ENCODE peak calls at places on chromosome 14, in ten cellular contexts. One of them, this sample, is unnamed.

GRCh38 chr14:63952933-63953437 is 100.2 kb downstream of the SYNE2 start:
- DNase-seq in lower leg skin: no peak
- DNase-seq in brain microvascular endothelial cell: no peak
- DNase-seq in testis: no peak
- DNase-seq in NB4: no peak
- DNase-seq in AG10803: peak; percentile 59
- DNase-seq in endothelial cell of umbilical vein: peak; percentile 74
- DNase-seq in fibroblast of mammary gland: peak; percentile 5
- DNase-seq in transverse colon: no peak
- DNase-seq in bronchial epithelial cell: no peak
- DNase-seq in this sample: peak; percentile 84

GRCh38 chr14:80212025-80212402 is 710 bp upstream of the DIO2 start:
- DNase-seq in lower leg skin: no peak
- DNase-seq in brain microvascular endothelial cell: peak; percentile 48
- DNase-seq in testis: no peak
- DNase-seq in NB4: peak; percentile 33
- DNase-seq in AG10803: peak; percentile 60
- DNase-seq in endothelial cell of umbilical vein: peak; percentile 31
- DNase-seq in fibroblast of mammary gland: peak; percentile 49
- DNase-seq in transverse colon: no peak
- DNase-seq in bronchial epithelial cell: peak; percentile 10
- DNase-seq in this sample: peak; percentile 75

GRCh38 chr14:94123296-94123695 is 6.1 kb downstream of the IFI27L2 start:
- DNase-seq in lower leg skin: no peak
- DNase-seq in brain microvascular endothelial cell: no peak
- DNase-seq in testis: no peak
- DNase-seq in NB4: no peak
- DNase-seq in AG10803: no peak
- DNase-seq in endothelial cell of umbilical vein: no peak
- DNase-seq in fibroblast of mammary gland: no peak
- DNase-seq in transverse colon: no peak
- DNase-seq in bronchial epithelial cell: no peak
- DNase-seq in this sample: no peak

GRCh38 chr14:23604675-23605170 is 26.1 kb upstream of the JPH4 start:
- DNase-seq in lower leg skin: no peak
- DNase-seq in brain microvascular endothelial cell: no peak
- DNase-seq in testis: no peak
- DNase-seq in NB4: no peak
- DNase-seq in AG10803: no peak
- DNase-seq in endothelial cell of umbilical vein: no peak
- DNase-seq in fibroblast of mammary gland: no peak
- DNase-seq in transverse colon: no peak
- DNase-seq in bronchial epithelial cell: no peak
- DNase-seq in this sample: no peak

GRCh38 chr14:76488551-76488950 is 112.6 kb downstream of the ESRRB start:
- DNase-seq in lower leg skin: no peak
- DNase-seq in brain microvascular endothelial cell: no peak
- DNase-seq in testis: no peak
- DNase-seq in NB4: no peak
- DNase-seq in AG10803: no peak
- DNase-seq in endothelial cell of umbilical vein: no peak
- DNase-seq in fibroblast of mammary gland: no peak
- DNase-seq in transverse colon: no peak
- DNase-seq in bronchial epithelial cell: no peak
- DNase-seq in this sample: no peak

GRCh38 chr14:81589381-81590065 is 55.9 kb upstream of the SEL1L start:
- DNase-seq in lower leg skin: no peak
- DNase-seq in brain microvascular endothelial cell: no peak
- DNase-seq in testis: peak; percentile 18
- DNase-seq in NB4: peak; percentile 2
- DNase-seq in AG10803: no peak
- DNase-seq in endothelial cell of umbilical vein: no peak
- DNase-seq in fibroblast of mammary gland: no peak
- DNase-seq in transverse colon: no peak
- DNase-seq in bronchial epithelial cell: peak; percentile 3
- DNase-seq in this sample: no peak

GRCh38 chr14:60327447-60328331 is 78.7 kb downstream of the PPM1A start:
- DNase-seq in lower leg skin: no peak
- DNase-seq in brain microvascular endothelial cell: peak; percentile 17
- DNase-seq in testis: no peak
- DNase-seq in NB4: peak; percentile 36
- DNase-seq in AG10803: peak; percentile 4
- DNase-seq in endothelial cell of umbilical vein: no peak
- DNase-seq in fibroblast of mammary gland: peak; percentile 41
- DNase-seq in transverse colon: peak; percentile 60
- DNase-seq in bronchial epithelial cell: no peak
- DNase-seq in this sample: no peak

GRCh38 chr14:54852215-54852614 is 50.4 kb downstream of the GCH1 start:
- DNase-seq in lower leg skin: no peak
- DNase-seq in brain microvascular endothelial cell: no peak
- DNase-seq in testis: no peak
- DNase-seq in NB4: no peak
- DNase-seq in AG10803: no peak
- DNase-seq in endothelial cell of umbilical vein: no peak
- DNase-seq in fibroblast of mammary gland: no peak
- DNase-seq in transverse colon: no peak
- DNase-seq in bronchial epithelial cell: no peak
- DNase-seq in this sample: no peak

GRCh38 chr14:72904840-72905561 is 11.1 kb upstream of the DPF3 start:
- DNase-seq in lower leg skin: no peak
- DNase-seq in brain microvascular endothelial cell: peak; percentile 64
- DNase-seq in testis: peak; percentile 72
- DNase-seq in NB4: peak; percentile 81
- DNase-seq in AG10803: peak; percentile 85
- DNase-seq in endothelial cell of umbilical vein: peak; percentile 68
- DNase-seq in fibroblast of mammary gland: peak; percentile 86
- DNase-seq in transverse colon: peak; percentile 71
- DNase-seq in bronchial epithelial cell: peak; percentile 55
- DNase-seq in this sample: peak; percentile 90

GRCh38 chr14:92513966-92514843 is 624 bp downstream of the RIN3 start:
- DNase-seq in lower leg skin: no peak
- DNase-seq in brain microvascular endothelial cell: no peak
- DNase-seq in testis: peak; percentile 47
- DNase-seq in NB4: peak; percentile 44
- DNase-seq in AG10803: peak; percentile 34
- DNase-seq in endothelial cell of umbilical vein: peak; percentile 34
- DNase-seq in fibroblast of mammary gland: peak; percentile 32
- DNase-seq in transverse colon: peak; percentile 57
- DNase-seq in bronchial epithelial cell: no peak
- DNase-seq in this sample: peak; percentile 37

GRCh38 chr14:95871531-95871930 is 5.1 kb upstream of the TUNAR start:
- DNase-seq in lower leg skin: no peak
- DNase-seq in brain microvascular endothelial cell: no peak
- DNase-seq in testis: no peak
- DNase-seq in NB4: no peak
- DNase-seq in AG10803: no peak
- DNase-seq in endothelial cell of umbilical vein: no peak
- DNase-seq in fibroblast of mammary gland: no peak
- DNase-seq in transverse colon: no peak
- DNase-seq in bronchial epithelial cell: no peak
- DNase-seq in this sample: no peak

GRCh38 chr14:35921745-35922144 is 95.6 kb downstream of the BRMS1L start:
- DNase-seq in lower leg skin: no peak
- DNase-seq in brain microvascular endothelial cell: no peak
- DNase-seq in testis: no peak
- DNase-seq in NB4: no peak
- DNase-seq in AG10803: no peak
- DNase-seq in endothelial cell of umbilical vein: no peak
- DNase-seq in fibroblast of mammary gland: no peak
- DNase-seq in transverse colon: no peak
- DNase-seq in bronchial epithelial cell: no peak
- DNase-seq in this sample: no peak

GRCh38 chr14:69475194-69475818 is 9.2 kb upstream of the PLEKHD1 start:
- DNase-seq in lower leg skin: no peak
- DNase-seq in brain microvascular endothelial cell: no peak
- DNase-seq in testis: no peak
- DNase-seq in NB4: peak; percentile 49
- DNase-seq in AG10803: no peak
- DNase-seq in endothelial cell of umbilical vein: peak; percentile 25
- DNase-seq in fibroblast of mammary gland: peak; percentile 24
- DNase-seq in transverse colon: no peak
- DNase-seq in bronchial epithelial cell: peak; percentile 48
- DNase-seq in this sample: no peak

GRCh38 chr14:101813171-101813759 is 51.8 kb downstream of the PPP2R5C start:
- DNase-seq in lower leg skin: no peak
- DNase-seq in brain microvascular endothelial cell: no peak
- DNase-seq in testis: peak; percentile 58
- DNase-seq in NB4: no peak
- DNase-seq in AG10803: no peak
- DNase-seq in endothelial cell of umbilical vein: peak; percentile 6
- DNase-seq in fibroblast of mammary gland: peak; percentile 33
- DNase-seq in transverse colon: peak; percentile 47
- DNase-seq in bronchial epithelial cell: no peak
- DNase-seq in this sample: peak; percentile 46

GRCh38 chr14:24070285-24071143 is 848 bp upstream of the CPNE6 start:
- DNase-seq in lower leg skin: no peak
- DNase-seq in brain microvascular endothelial cell: no peak
- DNase-seq in testis: no peak
- DNase-seq in NB4: peak; percentile 28
- DNase-seq in AG10803: no peak
- DNase-seq in endothelial cell of umbilical vein: no peak
- DNase-seq in fibroblast of mammary gland: no peak
- DNase-seq in transverse colon: no peak
- DNase-seq in bronchial epithelial cell: no peak
- DNase-seq in this sample: no peak

GRCh38 chr14:101473045-101473729 is 88.1 kb upstream of the DIO3 start:
- DNase-seq in lower leg skin: no peak
- DNase-seq in brain microvascular endothelial cell: no peak
- DNase-seq in testis: no peak
- DNase-seq in NB4: no peak
- DNase-seq in AG10803: no peak
- DNase-seq in endothelial cell of umbilical vein: no peak
- DNase-seq in fibroblast of mammary gland: no peak
- DNase-seq in transverse colon: no peak
- DNase-seq in bronchial epithelial cell: no peak
- DNase-seq in this sample: no peak

GRCh38 chr14:73752297-73752992 is 38.3 kb upstream of the PNMA1 start:
- DNase-seq in lower leg skin: peak; percentile 55
- DNase-seq in brain microvascular endothelial cell: no peak
- DNase-seq in testis: peak; percentile 58
- DNase-seq in NB4: peak; percentile 50
- DNase-seq in AG10803: peak; percentile 97
- DNase-seq in endothelial cell of umbilical vein: peak; percentile 80
- DNase-seq in fibroblast of mammary gland: peak; percentile 29
- DNase-seq in transverse colon: peak; percentile 81
- DNase-seq in bronchial epithelial cell: no peak
- DNase-seq in this sample: peak; percentile 89

DNA sequence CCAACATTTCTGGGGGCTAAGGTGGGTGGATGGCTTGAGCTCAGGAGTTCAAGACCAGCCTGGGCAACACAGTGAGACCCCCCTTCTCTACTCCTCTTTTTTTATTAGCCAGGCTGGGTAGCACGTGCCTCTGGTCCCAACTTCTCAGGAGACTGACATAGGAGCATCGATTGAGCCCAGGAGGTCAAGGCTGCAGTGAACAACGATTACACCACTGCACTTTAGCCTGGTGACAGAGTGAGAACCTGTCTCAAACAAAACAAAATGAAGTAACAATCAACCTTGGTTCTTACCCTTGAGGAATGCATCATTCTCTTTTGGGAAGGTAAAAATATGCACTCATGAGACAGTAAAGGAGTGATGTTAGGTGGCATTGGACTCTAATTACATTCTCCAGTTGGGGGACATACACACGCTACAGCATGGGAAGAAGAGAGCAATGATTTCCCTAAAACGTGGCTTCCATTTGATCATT is 3.9 kb upstream of the NIN start:
- DNase-seq in lower leg skin: no peak
- DNase-seq in brain microvascular endothelial cell: no peak
- DNase-seq in testis: no peak
- DNase-seq in NB4: no peak
- DNase-seq in AG10803: no peak
- DNase-seq in endothelial cell of umbilical vein: no peak
- DNase-seq in fibroblast of mammary gland: no peak
- DNase-seq in transverse colon: no peak
- DNase-seq in bronchial epithelial cell: no peak
- DNase-seq in this sample: no peak
- TF ChIP-seq CTCF in lower leg skin: no peak
- TF ChIP-seq CTCF in brain microvascular endothelial cell: no peak
- TF ChIP-seq CTCF in testis: no peak
- TF ChIP-seq CTCF in NB4: no peak
- TF ChIP-seq CTCF in AG10803: no peak
- TF ChIP-seq CTCF in endothelial cell of umbilical vein: no peak
- TF ChIP-seq CTCF in fibroblast of mammary gland: no peak
- TF ChIP-seq CTCF in transverse colon: no peak
- TF ChIP-seq CTCF in bronchial epithelial cell: no peak
- TF ChIP-seq CTCF in this sample: no peak

DNA sequence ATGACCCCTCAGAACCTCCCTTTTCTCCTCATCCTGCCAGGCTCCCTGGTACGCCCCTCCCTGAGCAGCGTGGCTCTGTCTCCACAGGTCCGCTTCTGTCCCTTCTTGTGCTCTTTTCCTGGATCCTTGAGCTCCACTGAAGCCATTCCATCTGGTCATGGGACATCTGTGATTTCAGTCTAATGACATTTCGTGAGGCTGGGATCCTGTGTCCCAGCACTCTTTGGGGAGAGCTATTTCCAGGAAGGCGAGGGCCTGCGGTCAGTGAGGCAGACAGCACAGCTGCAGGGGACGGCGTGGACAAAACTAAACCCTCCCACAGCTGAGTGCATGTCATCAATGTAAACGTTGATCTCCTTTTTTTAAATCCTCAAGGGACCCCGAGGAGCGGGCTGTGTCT is 127.6 kb downstream of the DACT1 start:
- DNase-seq in lower leg skin: no peak
- DNase-seq in brain microvascular endothelial cell: peak; percentile 60
- DNase-seq in testis: no peak
- DNase-seq in NB4: no peak
- DNase-seq in AG10803: no peak
- DNase-seq in endothelial cell of umbilical vein: no peak
- DNase-seq in fibroblast of mammary gland: no peak
- DNase-seq in transverse colon: no peak
- DNase-seq in bronchial epithelial cell: no peak
- DNase-seq in this sample: no peak
- H3K4me3 ChIP-seq in lower leg skin: no peak overlapping the region
- H3K4me3 ChIP-seq in brain microvascular endothelial cell: no peak overlapping the region
- H3K4me3 ChIP-seq in testis: peak overlapping the region; percentile 6
- H3K4me3 ChIP-seq in NB4: no peak overlapping the region
- H3K4me3 ChIP-seq in AG10803: no peak overlapping the region
- H3K4me3 ChIP-seq in endothelial cell of umbilical vein: no peak overlapping the region
- H3K4me3 ChIP-seq in fibroblast of mammary gland: no peak overlapping the region
- H3K4me3 ChIP-seq in transverse colon: no peak overlapping the region
- H3K4me3 ChIP-seq in bronchial epithelial cell: no peak overlapping the region
- H3K4me3 ChIP-seq in this sample: no peak overlapping the region

GRCh38 chr14:104593241-104593701 is 11.3 kb downstream of the TMEM179 start:
- DNase-seq in lower leg skin: no peak
- DNase-seq in brain microvascular endothelial cell: no peak
- DNase-seq in testis: no peak
- DNase-seq in NB4: no peak
- DNase-seq in AG10803: no peak
- DNase-seq in endothelial cell of umbilical vein: no peak
- DNase-seq in fibroblast of mammary gland: no peak
- DNase-seq in transverse colon: no peak
- DNase-seq in bronchial epithelial cell: no peak
- DNase-seq in this sample: no peak
- TF ChIP-seq CTCF in lower leg skin: no peak
- TF ChIP-seq CTCF in brain microvascular endothelial cell: no peak
- TF ChIP-seq CTCF in testis: no peak
- TF ChIP-seq CTCF in NB4: no peak
- TF ChIP-seq CTCF in AG10803: no peak
- TF ChIP-seq CTCF in endothelial cell of umbilical vein: no peak
- TF ChIP-seq CTCF in fibroblast of mammary gland: no peak
- TF ChIP-seq CTCF in transverse colon: no peak
- TF ChIP-seq CTCF in bronchial epithelial cell: no peak
- TF ChIP-seq CTCF in this sample: no peak

GRCh38 chr14:100376751-100377171 is 53.6 kb downstream of the SLC25A47 start:
- DNase-seq in lower leg skin: no peak
- DNase-seq in brain microvascular endothelial cell: no peak
- DNase-seq in testis: no peak
- DNase-seq in NB4: peak; percentile 25
- DNase-seq in AG10803: peak; percentile 29
- DNase-seq in endothelial cell of umbilical vein: no peak
- DNase-seq in fibroblast of mammary gland: peak; percentile 31
- DNase-seq in transverse colon: no peak
- DNase-seq in bronchial epithelial cell: no peak
- DNase-seq in this sample: peak; percentile 38
- H3K4me3 ChIP-seq in lower leg skin: peak overlapping the region; percentile 49
- H3K4me3 ChIP-seq in brain microvascular endothelial cell: peak overlapping the region; percentile 93
- H3K4me3 ChIP-seq in testis: peak overlapping the region; percentile 83
- H3K4me3 ChIP-seq in NB4: peak overlapping the region; percentile 81
- H3K4me3 ChIP-seq in AG10803: peak overlapping the region; percentile 94
- H3K4me3 ChIP-seq in endothelial cell of umbilical vein: peak overlapping the region; percentile 62
- H3K4me3 ChIP-seq in fibroblast of mammary gland: peak overlapping the region; percentile 82
- H3K4me3 ChIP-seq in transverse colon: peak overlapping the region; percentile 70
- H3K4me3 ChIP-seq in bronchial epithelial cell: peak overlapping the region; percentile 61
- H3K4me3 ChIP-seq in this sample: peak overlapping the region; percentile 88